ENCODE peak calls at places on chromosomes 6 and 20, in five cellular contexts. P is epithelial cell of esophagus, X is foreskin fibroblast, J is uterus, L is left ventricle myocardium inferior. U is an unnamed sample.

GRCh38 chr20:58646703-58647102 is 4.4 kb upstream of the STX16 start:
- DNase-seq in P (no peak), X (no peak), J (no peak), L (no peak), U (no peak)

GRCh38 chr20:36861625-36861874 is 14.4 kb upstream of the TLDC2 start:
- DNase-seq in P (no peak), X (no peak), J (no peak), L (peak), U (no peak)

GRCh38 chr20:25148181-25148981 is 47.1 kb upstream of the ENTPD6 start:
- DNase-seq in P (peak), X (peak), J (no peak), L (peak), U (peak)

GRCh38 chr6:158122048-158122447 is 46.0 kb downstream of the SERAC1 start:
- DNase-seq in P (peak), X (no peak), J (no peak), L (no peak), U (no peak)

GRCh38 chr6:23181301-23182110 is 612.1 kb downstream of the HDGFL1 start:
- DNase-seq in P (no peak), X (no peak), J (no peak), L (no peak), U (no peak)

GRCh38 chr6:108608453-108609275 is 47.9 kb downstream of the FOXO3 start:
- DNase-seq in P (no peak), X (no peak), J (no peak), L (no peak), U (no peak)

GRCh38 chr20:9051508-9051907 is 17.4 kb upstream of the PLCB4 start:
- DNase-seq in P (peak), X (peak), J (no peak), L (no peak), U (no peak)

GRCh38 chr6:30882764-30883475 is 1.4 kb upstream of the DDR1 start:
- DNase-seq in P (peak), X (no peak), J (no peak), L (no peak), U (peak)

GRCh38 chr6:35562060-35562459 is 49.4 kb upstream of the TULP1 start:
- DNase-seq in P (peak), X (no peak), J (no peak), L (no peak), U (no peak)

GRCh38 chr6:125791151-125791819 is 525 bp downstream of the NCOA7 start:
- DNase-seq in P (peak), X (no peak), J (peak), L (no peak), U (peak)

GRCh38 chr20:237479-237878 is 10.4 kb downstream of the DEFB129 start:
- DNase-seq in P (no peak), X (no peak), J (no peak), L (no peak), U (no peak)

GRCh38 chr20:59235226-59235625 is 65.2 kb upstream of the EDN3 start:
- DNase-seq in P (no peak), X (no peak), J (no peak), L (no peak), U (no peak)

GRCh38 chr20:35735828-35736470 is 6.1 kb downstream of the RBM39 start:
- DNase-seq in P (no peak), X (no peak), J (no peak), L (no peak), U (no peak)

GRCh38 chr20:35739294-35740163 is 2.5 kb downstream of the RBM39 start:
- DNase-seq in P (peak), X (peak), J (no peak), L (no peak), U (peak)

GRCh38 chr20:35741892-35742740 is at the start of gene RBM39:
- DNase-seq in P (peak), X (peak), J (peak), L (peak), U (peak)

GRCh38 chr20:35737865-35738333 is 4.2 kb downstream of the RBM39 start:
- DNase-seq in P (no peak), X (no peak), J (no peak), L (no peak), U (no peak)

GRCh38 chr20:35738410-35739179 is 3.5 kb downstream of the RBM39 start:
- DNase-seq in P (no peak), X (no peak), J (no peak), L (no peak), U (no peak)
- H3K4me3 ChIP-seq in P (peak), X (peak), J (no peak), L (peak), U (no peak)

GRCh38 chr6:1612902-1613301 is 3.2 kb downstream of the FOXC1 start:
- DNase-seq in P (peak), X (peak), J (no peak), L (no peak), U (no peak)
- H3K4me3 ChIP-seq in P (peak), X (peak), J (no peak), L (peak), U (no peak)

GRCh38 chr6:143283887-143284640 is 166.4 kb downstream of the ADAT2 start:
- DNase-seq in P (no peak), X (peak), J (no peak), L (no peak), U (no peak)
- H3K4me3 ChIP-seq in P (no peak), X (no peak), J (no peak), L (no peak), U (no peak)

GRCh38 chr6:68967549-68968300 is 332.6 kb downstream of the ADGRB3 start:
- DNase-seq in P (peak), X (peak), J (peak), L (peak), U (peak)

DNA sequence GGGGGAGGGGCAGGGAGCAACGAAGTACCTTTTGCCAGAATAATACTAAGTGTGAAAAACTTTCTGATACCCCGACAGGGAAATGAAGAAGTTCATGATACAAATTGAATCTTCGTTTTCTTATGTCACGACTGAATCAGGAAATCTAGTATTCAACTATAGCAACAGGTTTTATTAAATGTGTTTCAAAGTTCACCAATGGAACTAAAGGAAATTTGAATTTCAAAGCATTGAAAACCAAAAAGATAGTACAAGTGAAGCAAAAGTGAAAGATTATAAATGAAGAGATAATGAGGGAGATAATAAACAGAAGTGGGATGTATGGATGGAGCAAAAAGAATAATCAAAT is 333.2 kb downstream of the ADGRB3 start:
- DNase-seq in P (no peak), X (no peak), J (no peak), L (no peak), U (no peak)
- H3K4me3 ChIP-seq in P (no peak), X (no peak), J (no peak), L (no peak), U (no peak)

DNA sequence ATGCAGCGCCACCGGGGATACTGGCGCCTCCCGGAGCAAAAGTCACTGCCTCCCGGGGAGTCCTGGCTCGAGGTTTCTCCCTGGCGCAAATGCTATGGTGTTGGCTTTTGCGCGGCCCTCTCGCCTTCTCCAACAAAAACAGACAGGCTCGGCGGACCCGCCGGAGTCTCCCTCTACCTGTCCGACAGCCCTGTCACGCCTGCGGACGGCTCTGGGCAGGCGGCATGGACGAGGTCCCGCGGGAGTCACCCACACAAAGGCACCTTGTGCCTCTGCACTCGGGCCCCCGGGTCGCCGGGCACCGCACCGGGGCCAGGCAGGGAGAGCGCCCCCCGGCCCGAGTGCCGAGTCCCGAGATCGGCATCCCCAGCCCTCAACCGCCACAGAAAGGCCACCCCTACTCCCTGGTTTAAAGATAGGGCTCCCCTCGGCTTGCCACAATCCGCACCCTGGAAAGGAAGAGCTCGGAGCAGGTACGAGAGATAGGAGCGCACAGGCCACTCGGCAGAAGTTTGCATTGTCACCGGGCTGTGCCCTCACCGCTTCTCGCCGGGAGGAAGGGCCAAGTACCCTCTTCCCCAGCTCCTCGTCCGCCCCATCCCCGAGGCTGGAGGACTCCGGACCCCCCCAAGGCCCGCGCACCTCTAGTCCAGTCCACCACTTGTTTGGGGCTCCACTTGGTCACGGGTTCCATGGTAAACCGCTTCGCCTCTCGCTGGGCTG is 903 bp downstream of the CNKSR3 start:
- DNase-seq in P (peak), X (no peak), J (peak), L (peak), U (no peak)
- H3K4me3 ChIP-seq in P (peak), X (peak), J (peak), L (peak), U (no peak)

GRCh38 chr6:90402831-90403192 is 106.2 kb upstream of the BACH2 start:
- DNase-seq in P (no peak), X (no peak), J (no peak), L (no peak), U (no peak)

GRCh38 chr6:90401933-90402830 is 105.5 kb upstream of the BACH2 start:
- DNase-seq in P (no peak), X (no peak), J (no peak), L (no peak), U (peak)

GRCh38 chr6:90406142-90406794 is 109.6 kb upstream of the BACH2 start:
- DNase-seq in P (peak), X (no peak), J (no peak), L (no peak), U (no peak)

GRCh38 chr6:90406957-90407356 is 110.3 kb upstream of the BACH2 start:
- DNase-seq in P (peak), X (no peak), J (no peak), L (no peak), U (no peak)

DNA sequence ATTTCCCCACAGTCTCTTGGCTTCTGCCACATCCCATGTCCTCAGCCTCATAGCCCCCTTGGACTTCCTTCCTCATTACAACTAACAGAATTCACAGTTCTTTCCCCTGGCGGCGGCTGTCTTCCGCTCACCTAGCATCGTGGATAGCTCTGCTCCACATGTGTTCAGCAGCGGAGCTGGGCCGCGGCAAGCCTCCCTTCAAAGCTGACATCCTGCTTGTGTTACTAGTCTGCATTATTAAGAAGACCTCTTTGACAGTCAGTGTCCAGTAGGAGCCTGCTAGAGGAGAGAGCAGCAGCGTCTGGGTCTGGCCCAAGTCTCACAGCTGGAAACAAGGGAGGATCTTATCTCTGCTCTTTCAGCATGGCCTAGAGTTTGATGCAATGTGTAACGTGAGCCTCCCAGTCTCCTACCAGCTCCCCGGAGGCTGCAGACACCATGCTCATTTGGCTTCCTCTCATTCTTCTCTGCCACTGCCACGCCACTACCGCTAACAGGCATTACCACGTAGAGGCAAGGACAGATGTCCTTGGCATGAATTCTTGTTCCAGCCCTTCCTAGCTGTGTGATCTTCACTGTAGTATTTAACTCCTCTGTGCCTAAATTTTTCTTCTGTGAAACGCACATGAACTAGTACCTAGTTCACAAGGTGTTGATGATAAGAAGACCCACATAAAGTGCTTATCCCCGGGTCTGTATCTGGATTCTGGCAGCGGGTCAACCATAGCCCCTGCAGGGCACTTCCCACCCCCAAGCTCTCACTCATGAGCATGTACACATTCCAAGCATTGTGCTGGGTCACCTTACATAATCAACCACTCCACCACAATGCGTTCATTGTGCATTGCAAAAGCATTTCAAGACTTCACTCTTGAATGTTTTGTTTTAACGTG is 107.1 kb upstream of the BACH2 start:
- DNase-seq in P (peak), X (peak), J (peak), L (peak), U (no peak)
- H3K4me3 ChIP-seq in P (no peak), X (no peak), J (no peak), L (no peak), U (no peak)

U was measured in naive thymus-derived CD4-positive, alpha-beta T cell.